ENCODE peak calls at places on chromosomes 2 and 18, in eight cellular contexts. One of them, this sample, is unnamed.

GRCh38 chr2:106890611-106891010 is 4.6 kb upstream of the ST6GAL2 start:
- DNase-seq in CD8-positive, alpha-beta memory T cell: no peak
- DNase-seq in heart left ventricle: no peak
- DNase-seq in OCI-LY7: no peak
- DNase-seq in tibial nerve: no peak
- DNase-seq in mesenchymal stem cell: no peak
- DNase-seq in kidney: no peak
- DNase-seq in Peyer's patch: no peak
- DNase-seq in this sample: no peak

GRCh38 chr18:4093676-4094075 is 361.4 kb downstream of the DLGAP1 start:
- DNase-seq in CD8-positive, alpha-beta memory T cell: no peak
- DNase-seq in heart left ventricle: no peak
- DNase-seq in OCI-LY7: no peak
- DNase-seq in tibial nerve: no peak
- DNase-seq in mesenchymal stem cell: no peak
- DNase-seq in kidney: no peak
- DNase-seq in Peyer's patch: no peak
- DNase-seq in this sample: no peak

GRCh38 chr2:170601489-170601888 is 113.6 kb upstream of the SP5 start:
- DNase-seq in CD8-positive, alpha-beta memory T cell: no peak
- DNase-seq in heart left ventricle: no peak
- DNase-seq in OCI-LY7: no peak
- DNase-seq in tibial nerve: no peak
- DNase-seq in mesenchymal stem cell: no peak
- DNase-seq in kidney: no peak
- DNase-seq in Peyer's patch: no peak
- DNase-seq in this sample: no peak

GRCh38 chr18:31244737-31245432 is 73.1 kb upstream of the DSG1 start:
- DNase-seq in CD8-positive, alpha-beta memory T cell: no peak
- DNase-seq in heart left ventricle: no peak
- DNase-seq in OCI-LY7: no peak
- DNase-seq in tibial nerve: no peak
- DNase-seq in mesenchymal stem cell: peak; percentile 14
- DNase-seq in kidney: no peak
- DNase-seq in Peyer's patch: no peak
- DNase-seq in this sample: no peak

GRCh38 chr2:192196451-192197194 is 1.9 kb upstream of the TMEFF2 start:
- DNase-seq in CD8-positive, alpha-beta memory T cell: no peak
- DNase-seq in heart left ventricle: no peak
- DNase-seq in OCI-LY7: no peak
- DNase-seq in tibial nerve: no peak
- DNase-seq in mesenchymal stem cell: peak; percentile 20
- DNase-seq in kidney: no peak
- DNase-seq in Peyer's patch: no peak
- DNase-seq in this sample: no peak

GRCh38 chr18:75638597-75639467 is 211.3 kb upstream of the SMIM21 start:
- DNase-seq in CD8-positive, alpha-beta memory T cell: no peak
- DNase-seq in heart left ventricle: peak; percentile 41
- DNase-seq in OCI-LY7: no peak
- DNase-seq in tibial nerve: peak; percentile 10
- DNase-seq in mesenchymal stem cell: peak; percentile 52
- DNase-seq in kidney: peak; percentile 61
- DNase-seq in Peyer's patch: no peak
- DNase-seq in this sample: no peak

GRCh38 chr2:176338395-176338794 is 69.2 kb downstream of the MTX2 start:
- DNase-seq in CD8-positive, alpha-beta memory T cell: no peak
- DNase-seq in heart left ventricle: no peak
- DNase-seq in OCI-LY7: no peak
- DNase-seq in tibial nerve: no peak
- DNase-seq in mesenchymal stem cell: no peak
- DNase-seq in kidney: no peak
- DNase-seq in Peyer's patch: no peak
- DNase-seq in this sample: no peak

GRCh38 chr2:65098741-65099140 is 31.2 kb downstream of the RAB1A start:
- DNase-seq in CD8-positive, alpha-beta memory T cell: no peak
- DNase-seq in heart left ventricle: no peak
- DNase-seq in OCI-LY7: no peak
- DNase-seq in tibial nerve: no peak
- DNase-seq in mesenchymal stem cell: peak; percentile 12
- DNase-seq in kidney: no peak
- DNase-seq in Peyer's patch: no peak
- DNase-seq in this sample: no peak

GRCh38 chr18:24826605-24827004 is 366.2 kb downstream of the HRH4 start:
- DNase-seq in CD8-positive, alpha-beta memory T cell: no peak
- DNase-seq in heart left ventricle: no peak
- DNase-seq in OCI-LY7: no peak
- DNase-seq in tibial nerve: no peak
- DNase-seq in mesenchymal stem cell: no peak
- DNase-seq in kidney: no peak
- DNase-seq in Peyer's patch: no peak
- DNase-seq in this sample: no peak

GRCh38 chr18:44680271-44681038 is at the start of gene SETBP1:
- DNase-seq in CD8-positive, alpha-beta memory T cell: no peak
- DNase-seq in heart left ventricle: peak; percentile 77
- DNase-seq in OCI-LY7: peak; percentile 45
- DNase-seq in tibial nerve: peak; percentile 69
- DNase-seq in mesenchymal stem cell: peak; percentile 56
- DNase-seq in kidney: peak; percentile 95
- DNase-seq in Peyer's patch: peak; percentile 68
- DNase-seq in this sample: no peak

GRCh38 chr2:36727586-36727985 is 31.1 kb downstream of the VIT start:
- DNase-seq in CD8-positive, alpha-beta memory T cell: no peak
- DNase-seq in heart left ventricle: no peak
- DNase-seq in OCI-LY7: no peak
- DNase-seq in tibial nerve: no peak
- DNase-seq in mesenchymal stem cell: no peak
- DNase-seq in kidney: no peak
- DNase-seq in Peyer's patch: no peak
- DNase-seq in this sample: no peak

GRCh38 chr2:220682616-220683015 is 889.5 kb downstream of the EPHA4 start:
- DNase-seq in CD8-positive, alpha-beta memory T cell: no peak
- DNase-seq in heart left ventricle: no peak
- DNase-seq in OCI-LY7: no peak
- DNase-seq in tibial nerve: no peak
- DNase-seq in mesenchymal stem cell: peak; percentile 15
- DNase-seq in kidney: no peak
- DNase-seq in Peyer's patch: no peak
- DNase-seq in this sample: no peak

GRCh38 chr2:157480182-157480961 is 36.5 kb upstream of the CYTIP start:
- DNase-seq in CD8-positive, alpha-beta memory T cell: no peak
- DNase-seq in heart left ventricle: peak; percentile 56
- DNase-seq in OCI-LY7: no peak
- DNase-seq in tibial nerve: peak; percentile 48
- DNase-seq in mesenchymal stem cell: peak; percentile 14
- DNase-seq in kidney: peak; percentile 57
- DNase-seq in Peyer's patch: peak; percentile 54
- DNase-seq in this sample: no peak

GRCh38 chr2:99975386-99975785 is 167.0 kb downstream of the AFF3 start:
- DNase-seq in CD8-positive, alpha-beta memory T cell: no peak
- DNase-seq in heart left ventricle: no peak
- DNase-seq in OCI-LY7: no peak
- DNase-seq in tibial nerve: no peak
- DNase-seq in mesenchymal stem cell: peak; percentile 24
- DNase-seq in kidney: no peak
- DNase-seq in Peyer's patch: no peak
- DNase-seq in this sample: no peak

GRCh38 chr2:44275915-44276279 is 617 bp downstream of the SLC3A1 start:
- DNase-seq in CD8-positive, alpha-beta memory T cell: no peak
- DNase-seq in heart left ventricle: no peak
- DNase-seq in OCI-LY7: no peak
- DNase-seq in tibial nerve: no peak
- DNase-seq in mesenchymal stem cell: peak; percentile 52
- DNase-seq in kidney: no peak
- DNase-seq in Peyer's patch: no peak
- DNase-seq in this sample: no peak

GRCh38 chr2:45339253-45339652 is 271.8 kb downstream of the SRBD1 start:
- DNase-seq in CD8-positive, alpha-beta memory T cell: no peak
- DNase-seq in heart left ventricle: no peak
- DNase-seq in OCI-LY7: no peak
- DNase-seq in tibial nerve: no peak
- DNase-seq in mesenchymal stem cell: no peak
- DNase-seq in kidney: no peak
- DNase-seq in Peyer's patch: no peak
- DNase-seq in this sample: no peak

GRCh38 chr2:153387203-153387602 is 91.4 kb downstream of the RPRM start:
- DNase-seq in CD8-positive, alpha-beta memory T cell: no peak
- DNase-seq in heart left ventricle: no peak
- DNase-seq in OCI-LY7: no peak
- DNase-seq in tibial nerve: no peak
- DNase-seq in mesenchymal stem cell: no peak
- DNase-seq in kidney: no peak
- DNase-seq in Peyer's patch: no peak
- DNase-seq in this sample: no peak

GRCh38 chr2:62099050-62099449 is 96.9 kb upstream of the B3GNT2 start:
- DNase-seq in CD8-positive, alpha-beta memory T cell: no peak
- DNase-seq in heart left ventricle: no peak
- DNase-seq in OCI-LY7: peak; percentile 31
- DNase-seq in tibial nerve: no peak
- DNase-seq in mesenchymal stem cell: no peak
- DNase-seq in kidney: no peak
- DNase-seq in Peyer's patch: no peak
- DNase-seq in this sample: no peak

GRCh38 chr18:36012891-36013290 is 40.4 kb downstream of the RMP24 start:
- DNase-seq in CD8-positive, alpha-beta memory T cell: no peak
- DNase-seq in heart left ventricle: no peak
- DNase-seq in OCI-LY7: no peak
- DNase-seq in tibial nerve: no peak
- DNase-seq in mesenchymal stem cell: no peak
- DNase-seq in kidney: no peak
- DNase-seq in Peyer's patch: no peak
- DNase-seq in this sample: no peak

GRCh38 chr2:72135921-72136320 is 11.7 kb downstream of the CYP26B1 start:
- DNase-seq in CD8-positive, alpha-beta memory T cell: no peak
- DNase-seq in heart left ventricle: no peak
- DNase-seq in OCI-LY7: no peak
- DNase-seq in tibial nerve: no peak
- DNase-seq in mesenchymal stem cell: no peak
- DNase-seq in kidney: no peak
- DNase-seq in Peyer's patch: peak; percentile 26
- DNase-seq in this sample: no peak

GRCh38 chr18:58785171-58785805 is 79.4 kb upstream of the ZNF532 start:
- DNase-seq in CD8-positive, alpha-beta memory T cell: no peak
- DNase-seq in heart left ventricle: no peak
- DNase-seq in OCI-LY7: no peak
- DNase-seq in tibial nerve: no peak
- DNase-seq in mesenchymal stem cell: peak; percentile 88
- DNase-seq in kidney: peak; percentile 85
- DNase-seq in Peyer's patch: no peak
- DNase-seq in this sample: no peak
- H3K27ac ChIP-seq in CD8-positive, alpha-beta memory T cell: no peak overlapping the region
- H3K27ac ChIP-seq in heart left ventricle: no peak overlapping the region
- H3K27ac ChIP-seq in OCI-LY7: no peak overlapping the region
- H3K27ac ChIP-seq in tibial nerve: peak overlapping the region; percentile 60
- H3K27ac ChIP-seq in mesenchymal stem cell: peak overlapping the region; percentile 43
- H3K27ac ChIP-seq in kidney: no peak overlapping the region
- H3K27ac ChIP-seq in Peyer's patch: peak overlapping the region; percentile 20
- H3K27ac ChIP-seq in this sample: no peak overlapping the region

GRCh38 chr2:83386559-83386958 is 1072.5 kb downstream of the SUCLG1 start:
- DNase-seq in CD8-positive, alpha-beta memory T cell: no peak
- DNase-seq in heart left ventricle: no peak
- DNase-seq in OCI-LY7: no peak
- DNase-seq in tibial nerve: no peak
- DNase-seq in mesenchymal stem cell: no peak
- DNase-seq in kidney: no peak
- DNase-seq in Peyer's patch: no peak
- DNase-seq in this sample: no peak
- H3K4me3 ChIP-seq in CD8-positive, alpha-beta memory T cell: no peak overlapping the region
- H3K4me3 ChIP-seq in heart left ventricle: no peak overlapping the region
- H3K4me3 ChIP-seq in OCI-LY7: no peak overlapping the region
- H3K4me3 ChIP-seq in tibial nerve: no peak overlapping the region
- H3K4me3 ChIP-seq in mesenchymal stem cell: no peak overlapping the region
- H3K4me3 ChIP-seq in kidney: no peak overlapping the region
- H3K4me3 ChIP-seq in Peyer's patch: no peak overlapping the region
- H3K4me3 ChIP-seq in this sample: no peak overlapping the region

GRCh38 chr2:86768189-86768949 is 22.3 kb downstream of the CD8A start:
- DNase-seq in CD8-positive, alpha-beta memory T cell: no peak
- DNase-seq in heart left ventricle: no peak
- DNase-seq in OCI-LY7: no peak
- DNase-seq in tibial nerve: no peak
- DNase-seq in mesenchymal stem cell: no peak
- DNase-seq in kidney: no peak
- DNase-seq in Peyer's patch: no peak
- DNase-seq in this sample: no peak

GRCh38 chr2:86765308-86765695 is 25.4 kb downstream of the CD8A start:
- DNase-seq in CD8-positive, alpha-beta memory T cell: no peak
- DNase-seq in heart left ventricle: no peak
- DNase-seq in OCI-LY7: no peak
- DNase-seq in tibial nerve: no peak
- DNase-seq in mesenchymal stem cell: no peak
- DNase-seq in kidney: no peak
- DNase-seq in Peyer's patch: no peak
- DNase-seq in this sample: no peak

GRCh38 chr2:86772626-86773025 is 18.1 kb downstream of the CD8A start:
- DNase-seq in CD8-positive, alpha-beta memory T cell: no peak
- DNase-seq in heart left ventricle: no peak
- DNase-seq in OCI-LY7: peak; percentile 9
- DNase-seq in tibial nerve: no peak
- DNase-seq in mesenchymal stem cell: no peak
- DNase-seq in kidney: no peak
- DNase-seq in Peyer's patch: no peak
- DNase-seq in this sample: no peak

GRCh38 chr2:86770816-86771215 is 19.9 kb downstream of the CD8A start:
- DNase-seq in CD8-positive, alpha-beta memory T cell: peak; percentile 25
- DNase-seq in heart left ventricle: no peak
- DNase-seq in OCI-LY7: no peak
- DNase-seq in tibial nerve: no peak
- DNase-seq in mesenchymal stem cell: no peak
- DNase-seq in kidney: no peak
- DNase-seq in Peyer's patch: no peak
- DNase-seq in this sample: no peak

GRCh38 chr2:86769838-86770237 is 20.9 kb downstream of the CD8A start:
- DNase-seq in CD8-positive, alpha-beta memory T cell: no peak
- DNase-seq in heart left ventricle: no peak
- DNase-seq in OCI-LY7: no peak
- DNase-seq in tibial nerve: no peak
- DNase-seq in mesenchymal stem cell: no peak
- DNase-seq in kidney: no peak
- DNase-seq in Peyer's patch: no peak
- DNase-seq in this sample: no peak
- H3K36me3 ChIP-seq in CD8-positive, alpha-beta memory T cell: peaks cover 27% of the 10 kb centered on the region
- H3K36me3 ChIP-seq in heart left ventricle: peaks cover 94% of the 10 kb centered on the region
- H3K36me3 ChIP-seq in OCI-LY7: peaks cover 89% of the 10 kb centered on the region
- H3K36me3 ChIP-seq in tibial nerve: peaks cover 87% of the 10 kb centered on the region
- H3K36me3 ChIP-seq in mesenchymal stem cell: peaks cover 21% of the 10 kb centered on the region
- H3K36me3 ChIP-seq in kidney: peaks cover 40% of the 10 kb centered on the region
- H3K36me3 ChIP-seq in Peyer's patch: no peaks in the 10 kb centered on the region
- H3K36me3 ChIP-seq in this sample: peaks cover 40% of the 10 kb centered on the region

GRCh38 chr2:216012830-216013079 is 596 bp downstream of the MREG start:
- DNase-seq in CD8-positive, alpha-beta memory T cell: no peak
- DNase-seq in heart left ventricle: no peak
- DNase-seq in OCI-LY7: no peak
- DNase-seq in tibial nerve: no peak
- DNase-seq in mesenchymal stem cell: no peak
- DNase-seq in kidney: no peak
- DNase-seq in Peyer's patch: no peak
- DNase-seq in this sample: no peak
- H3K27ac ChIP-seq in CD8-positive, alpha-beta memory T cell: no peak overlapping the region
- H3K27ac ChIP-seq in heart left ventricle: no peak overlapping the region
- H3K27ac ChIP-seq in OCI-LY7: peak overlapping the region; percentile 23
- H3K27ac ChIP-seq in tibial nerve: peak overlapping the region; percentile 73
- H3K27ac ChIP-seq in mesenchymal stem cell: no peak overlapping the region
- H3K27ac ChIP-seq in kidney: peak overlapping the region; percentile 61
- H3K27ac ChIP-seq in Peyer's patch: no peak overlapping the region
- H3K27ac ChIP-seq in this sample: no peak overlapping the region

This sample was measured in CD4-positive, alpha-beta memory T cell.